ENCODE peak calls at places on chromosomes 11 and 22, in five cellular contexts. L is CD4-positive, alpha-beta memory T cell; W is pancreas; Y is endodermal cell; S is cardiac muscle cell. P is an unnamed sample.

GRCh38 chr11:73542175-73542574 is 55.7 kb downstream of the FAM168A start:
- DNase-seq in L (no peak), W (no peak), Y (no peak), S (no peak), P (no peak)

GRCh38 chr11:534592-535518 is 521 bp downstream of the HRAS start:
- DNase-seq in L (peak; percentile 38), W (peak; percentile 87), Y (peak; percentile 69), S (peak; percentile 25), P (no peak)

GRCh38 chr11:128502736-128503135 is 84.6 kb downstream of the ETS1 start:
- DNase-seq in L (no peak), W (no peak), Y (no peak), S (no peak), P (no peak)

GRCh38 chr22:27487600-27488450 is 313.7 kb downstream of the MN1 start:
- DNase-seq in L (no peak), W (no peak), Y (no peak), S (no peak), P (no peak)

GRCh38 chr22:20728523-20729190 is 45.3 kb upstream of the SERPIND1 start:
- DNase-seq in L (no peak), W (peak; percentile 25), Y (no peak), S (no peak), P (no peak)

GRCh38 chr11:66915866-66916265 is 42.3 kb downstream of the PC start:
- DNase-seq in L (no peak), W (no peak), Y (no peak), S (no peak), P (no peak)

GRCh38 chr11:75603791-75604736 is 42.0 kb downstream of the SERPINH1 start:
- DNase-seq in L (no peak), W (no peak), Y (no peak), S (no peak), P (no peak)

GRCh38 chr22:37219534-37219933 is 7.3 kb upstream of the SSTR3 start:
- DNase-seq in L (no peak), W (no peak), Y (no peak), S (no peak), P (no peak)

GRCh38 chr22:36461665-36462474 is 19.6 kb downstream of the TXN2 start:
- DNase-seq in L (no peak), W (no peak), Y (peak; percentile 93), S (peak; percentile 80), P (peak; percentile 77)

GRCh38 chr11:100874203-100874602 is 187.1 kb downstream of the ARHGAP42 start:
- DNase-seq in L (no peak), W (no peak), Y (peak; percentile 67), S (no peak), P (no peak)

GRCh38 chr11:112651345-112651744 is 309.9 kb upstream of the NCAM1 start:
- DNase-seq in L (no peak), W (no peak), Y (no peak), S (peak; percentile 51), P (no peak)

GRCh38 chr11:65546217-65546958 is 11.8 kb downstream of the LTBP3 start:
- DNase-seq in L (peak; percentile 96), W (peak; percentile 98), Y (peak; percentile 99), S (peak; percentile 91), P (peak; percentile 86)

GRCh38 chr11:124884869-124885479 is 12.7 kb downstream of the ROBO4 start:
- DNase-seq in L (no peak), W (no peak), Y (peak; percentile 21), S (no peak), P (no peak)

GRCh38 chr11:126477526-126478275 is 122.2 kb downstream of the ST3GAL4 start:
- DNase-seq in L (no peak), W (no peak), Y (no peak), S (no peak), P (peak; percentile 40)

GRCh38 chr11:131951146-131951545 is 580.7 kb downstream of the NTM start:
- DNase-seq in L (no peak), W (no peak), Y (no peak), S (no peak), P (no peak)

GRCh38 chr22:20216863-20217499 is 51.1 kb downstream of the RTN4R start:
- DNase-seq in L (no peak), W (no peak), Y (no peak), S (no peak), P (no peak)

GRCh38 chr11:1228183-1228821 is 5.4 kb downstream of the MUC5B start:
- DNase-seq in L (no peak), W (peak; percentile 81), Y (peak; percentile 50), S (no peak), P (peak; percentile 12)

GRCh38 chr11:107563702-107564101 is 1.8 kb downstream of the ALKBH8 start:
- DNase-seq in L (peak; percentile 45), W (no peak), Y (peak; percentile 54), S (peak; percentile 51), P (no peak)

GRCh38 chr22:49826603-49827306 is 918 bp downstream of the BRD1 start:
- DNase-seq in L (peak; percentile 47), W (peak; percentile 86), Y (peak; percentile 62), S (peak; percentile 52), P (peak; percentile 78)

GRCh38 chr22:49033616-49034015 is 794.1 kb downstream of the BRD1 start:
- DNase-seq in L (no peak), W (no peak), Y (no peak), S (no peak), P (peak; percentile 26)

GRCh38 chr11:3353066-3353465 is 25.9 kb downstream of the ZNF195 start:
- DNase-seq in L (no peak), W (no peak), Y (no peak), S (no peak), P (no peak)

GRCh38 chr11:3356858-3357257 is 22.1 kb downstream of the ZNF195 start:
- DNase-seq in L (no peak), W (no peak), Y (no peak), S (no peak), P (no peak)

GRCh38 chr11:3359092-3359824 is 19.7 kb downstream of the ZNF195 start:
- DNase-seq in L (no peak), W (no peak), Y (no peak), S (no peak), P (no peak)

GRCh38 chr11:3357994-3358676 is 20.8 kb downstream of the ZNF195 start:
- DNase-seq in L (no peak), W (no peak), Y (no peak), S (no peak), P (no peak)

GRCh38 chr11:3357302-3357701 is 21.6 kb downstream of the ZNF195 start:
- DNase-seq in L (no peak), W (no peak), Y (no peak), S (no peak), P (no peak)
- H3K9me3 ChIP-seq in L (peaks cover 63% of the 10 kb centered on the region), W (peaks cover 11% of the 10 kb centered on the region), Y (peaks cover 68% of the 10 kb centered on the region), S (peaks cover 7% of the 10 kb centered on the region), P (peaks cover 73% of the 10 kb centered on the region)

GRCh38 chr11:82765466-82766034 is 31.9 kb upstream of the FAM181B start:
- DNase-seq in L (no peak), W (no peak), Y (no peak), S (no peak), P (no peak)
- H3K9me3 ChIP-seq in L (no peaks in the 10 kb centered on the region), W (no peaks in the 10 kb centered on the region), Y (no peaks in the 10 kb centered on the region), S (no peaks in the 10 kb centered on the region), P (no peaks in the 10 kb centered on the region)

DNA sequence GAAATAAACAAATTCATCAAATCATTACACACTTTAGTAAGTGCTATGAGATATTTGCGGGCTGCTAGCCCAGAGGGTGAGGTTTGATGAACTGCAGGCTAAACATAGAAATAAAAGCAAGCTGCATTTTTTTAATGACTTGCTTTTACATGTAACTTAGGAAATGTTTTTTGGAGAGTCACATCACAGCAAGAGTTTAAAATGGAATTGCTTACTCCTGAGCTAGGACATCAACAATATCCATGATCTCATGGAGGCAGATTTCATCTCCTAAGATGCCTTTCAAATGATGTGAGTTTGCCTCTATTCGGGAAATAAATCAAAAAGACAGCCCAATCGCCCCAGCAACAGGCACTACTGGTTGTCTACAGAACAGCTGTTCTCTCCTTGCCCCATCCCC is 73.4 kb upstream of the CD44 start:
- DNase-seq in L (no peak), W (no peak), Y (no peak), S (no peak), P (no peak)
- H3K9me3 ChIP-seq in L (peaks cover 8% of the 10 kb centered on the region), W (no peaks in the 10 kb centered on the region), Y (peaks cover 12% of the 10 kb centered on the region), S (no peaks in the 10 kb centered on the region), P (peaks cover 6% of the 10 kb centered on the region)

DNA sequence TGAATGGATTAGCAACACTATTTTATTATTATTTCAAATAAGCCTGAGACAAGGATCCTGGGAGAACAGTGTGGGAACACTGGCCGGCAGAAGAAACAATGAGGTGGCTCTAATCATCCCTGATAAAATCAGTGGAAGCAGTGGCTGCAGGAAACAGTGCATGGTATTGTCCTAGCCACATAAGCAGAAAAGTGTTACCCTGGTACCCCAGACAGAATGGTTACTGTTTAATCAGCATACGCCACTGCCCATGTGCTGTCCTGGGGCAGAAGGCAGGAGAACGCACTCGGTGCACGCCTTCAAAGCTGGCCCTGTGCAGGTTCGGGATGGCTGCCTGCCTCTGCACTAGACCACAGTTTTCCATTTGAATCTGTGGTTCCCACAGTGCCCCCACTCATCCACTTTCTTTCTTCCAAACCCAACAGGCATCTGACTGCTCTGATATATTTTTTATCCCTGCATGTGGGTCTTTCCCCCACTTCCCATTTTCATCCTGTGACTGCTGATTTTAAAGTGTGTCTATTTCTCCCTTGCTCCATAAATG is 25.7 kb downstream of the OPCML start:
- DNase-seq in L (no peak), W (no peak), Y (no peak), S (no peak), P (no peak)
- H3K9me3 ChIP-seq in L (no peaks in the 10 kb centered on the region), W (no peaks in the 10 kb centered on the region), Y (no peaks in the 10 kb centered on the region), S (no peaks in the 10 kb centered on the region), P (no peaks in the 10 kb centered on the region)

GRCh38 chr11:97621282-97621681 is 1231.5 kb downstream of the JRKL start:
- DNase-seq in L (no peak), W (no peak), Y (no peak), S (no peak), P (no peak)

GRCh38 chr11:97617031-97617430 is 1227.2 kb downstream of the JRKL start:
- DNase-seq in L (no peak), W (no peak), Y (no peak), S (no peak), P (no peak)

GRCh38 chr11:97620012-97620411 is 1230.2 kb downstream of the JRKL start:
- DNase-seq in L (no peak), W (no peak), Y (no peak), S (no peak), P (no peak)

GRCh38 chr11:97622795-97623194 is 1233.0 kb downstream of the JRKL start:
- DNase-seq in L (no peak), W (no peak), Y (no peak), S (no peak), P (no peak)
- H3K9me3 ChIP-seq in L (no peaks in the 10 kb centered on the region), W (no peaks in the 10 kb centered on the region), Y (peaks cover 9% of the 10 kb centered on the region), S (no peaks in the 10 kb centered on the region), P (no peaks in the 10 kb centered on the region)

P was measured in psoas muscle.